ENCODE peak calls at places on chromosomes 4 and X, in four cellular contexts. G is CD4-positive, alpha-beta T cell; S is NCI-H1694; D is stimulated activated CD4-positive, alpha-beta T cell treated with anti-CD3 and anti-CD28 coated beads, Interleukin-4, amount 100 ng/mL, for 1 hour. P is an unnamed sample.
A peak's percentile ranks its signal among the peaks of the same experiment; 100 is the strongest.

GRCh38 chr4:153468587-153468986 is 2.4 kb downstream of the TMEM131L start:
- DNase-seq in G (no peak), S (no peak), D (no peak), P (peak; percentile 27)

GRCh38 chr4:78213218-78213617 is 156.1 kb downstream of the FRAS1 start:
- DNase-seq in G (no peak), D (no peak), S (no peak), P (no peak)

GRCh38 chr4:166422475-166422874 is 549.4 kb downstream of the TLL1 start:
- DNase-seq in S (no peak), G (no peak), D (no peak), P (no peak)

GRCh38 chrX:115583730-115584004 is 22.7 kb downstream of the PLS3 start:
- DNase-seq in S (no peak), D (no peak), G (no peak), P (no peak)

GRCh38 chr4:2363951-2364653 is 54.3 kb downstream of the ZFYVE28 start:
- DNase-seq in D (no peak), G (no peak), S (no peak), P (no peak)

GRCh38 chr4:83231620-83232056 is 53.0 kb downstream of the COQ2 start:
- DNase-seq in S (no peak), D (no peak), G (no peak), P (no peak)

GRCh38 chr4:147760176-147760575 is 28.3 kb downstream of the ARHGAP10 start:
- DNase-seq in G (no peak), S (no peak), D (no peak), P (no peak)

GRCh38 chrX:71254092-71254941 is at the start of gene ZMYM3:
- DNase-seq in D (peak; percentile 77), G (peak; percentile 75), S (peak; percentile 82), P (peak; percentile 87)

GRCh38 chr4:108592674-108592986 is 27.7 kb upstream of the RPL34 start:
- DNase-seq in G (no peak), S (no peak), D (no peak), P (no peak)

GRCh38 chr4:103105558-103106356 is 6.1 kb upstream of the BDH2 start:
- DNase-seq in G (no peak), S (no peak), D (no peak), P (no peak)

GRCh38 chr4:5888706-5889696 is 3.9 kb downstream of the CRMP1 start:
- DNase-seq in S (no peak), D (no peak), G (no peak), P (no peak)

GRCh38 chr4:79472693-79473552 is 64.9 kb upstream of the GK2 start:
- DNase-seq in S (no peak), G (no peak), D (no peak), P (no peak)

GRCh38 chrX:10280061-10280460 is 123.3 kb downstream of the CLCN4 start:
- DNase-seq in D (no peak), G (no peak), S (peak; percentile 23), P (no peak)

GRCh38 chr4:2177443-2178093 is 64.4 kb downstream of the HAUS3 start:
- DNase-seq in D (no peak), G (no peak), S (no peak), P (no peak)

GRCh38 chrX:17432158-17432557 is 57.2 kb downstream of the NHS start:
- DNase-seq in D (no peak), G (no peak), S (no peak), P (no peak)

GRCh38 chrX:8731579-8732395 is at the start of gene ANOS1:
- DNase-seq in G (no peak), S (no peak), D (no peak), P (no peak)

GRCh38 chr4:150164956-150165355 is 86.7 kb downstream of the DCLK2 start:
- DNase-seq in D (no peak), G (no peak), S (no peak), P (no peak)

GRCh38 chr4:28811025-28811424 is 1909.1 kb upstream of the PCDH7 start:
- DNase-seq in D (no peak), S (no peak), G (no peak), P (no peak)

GRCh38 chr4:177220376-177220775 is 89.3 kb upstream of the NEIL3 start:
- DNase-seq in G (no peak), S (no peak), D (no peak), P (no peak)

GRCh38 chrX:68838571-68838910 is 9.7 kb downstream of the EFNB1 start:
- DNase-seq in G (no peak), S (no peak), D (no peak), P (no peak)

GRCh38 chr4:174538876-174539250 is 16.6 kb upstream of the HPGD start:
- DNase-seq in S (no peak), D (no peak), G (no peak), P (no peak)

GRCh38 chrX:110847334-110847733 is 51.7 kb upstream of the CHRDL1 start:
- DNase-seq in D (no peak), S (peak; percentile 85), G (no peak), P (peak; percentile 74)

GRCh38 chrX:23811135-23811781 is 28.3 kb downstream of the SAT1 start:
- DNase-seq in S (no peak), D (no peak), G (no peak), P (no peak)

GRCh38 chrX:101462892-101463291 is 22.4 kb upstream of the ARMCX4 start:
- DNase-seq in D (no peak), G (no peak), S (peak; percentile 10), P (peak; percentile 23)